ENCODE peak calls at places on chromosomes 4 and X, in five cellular contexts. S, T, Y, I and C are unnamed samples.

GRCh38 chr4:143506031-143506430 is 7.5 kb upstream of the SMARCA5 start:
- DNase-seq in S (no peak), T (no peak), Y (no peak), I (no peak), C (no peak)

GRCh38 chr4:118034061-118034785 is at the start of gene NDST3:
- DNase-seq in S (peak), T (peak), Y (no peak), I (peak), C (peak)

GRCh38 chrX:14420876-14421275 is 108.5 kb upstream of the GLRA2 start:
- DNase-seq in S (no peak), T (no peak), Y (no peak), I (no peak), C (no peak)

GRCh38 chrX:136176399-136176825 is 29.1 kb downstream of the FHL1 start:
- DNase-seq in S (peak), T (no peak), Y (no peak), I (no peak), C (no peak)

GRCh38 chr4:57501715-57502114 is 391.5 kb upstream of the IGFBP7 start:
- DNase-seq in S (peak), T (no peak), Y (no peak), I (no peak), C (no peak)

GRCh38 chrX:95945528-95945927 is 739.1 kb upstream of the DIAPH2 start:
- DNase-seq in S (no peak), T (no peak), Y (no peak), I (no peak), C (no peak)

GRCh38 chr4:73723945-73724344 is 16.4 kb upstream of the CXCL8 start:
- DNase-seq in S (no peak), T (no peak), Y (no peak), I (no peak), C (no peak)

GRCh38 chr4:10144479-10144878 is 27.9 kb upstream of the WDR1 start:
- DNase-seq in S (no peak), T (no peak), Y (no peak), I (no peak), C (no peak)

GRCh38 chr4:103054030-103054429 is 22.5 kb downstream of the SLC9B2 start:
- DNase-seq in S (peak), T (no peak), Y (no peak), I (no peak), C (no peak)

GRCh38 chrX:151912780-151913179 is at the start of gene MAGEA4:
- DNase-seq in S (no peak), T (no peak), Y (no peak), I (no peak), C (no peak)

GRCh38 chrX:15930585-15930984 is 76.0 kb upstream of the AP1S2 start:
- DNase-seq in S (peak), T (no peak), Y (peak), I (no peak), C (peak)

GRCh38 chrX:10006770-10007169 is 39.6 kb downstream of the CLDN34 start:
- DNase-seq in S (no peak), T (no peak), Y (no peak), I (no peak), C (no peak)

GRCh38 chr4:82217986-82218715 is 155.6 kb downstream of the HNRNPD start:
- DNase-seq in S (peak), T (no peak), Y (no peak), I (no peak), C (no peak)

GRCh38 chrX:29746326-29746725 is 469.0 kb upstream of the MAGEB2 start:
- DNase-seq in S (peak), T (no peak), Y (no peak), I (no peak), C (no peak)

GRCh38 chrX:24264383-24264782 is 49.5 kb downstream of the SUPT20HL2 start:
- DNase-seq in S (no peak), T (no peak), Y (no peak), I (no peak), C (no peak)

GRCh38 chrX:38701073-38701472 is 100.2 kb upstream of the MID1IP1 start:
- DNase-seq in S (no peak), T (no peak), Y (no peak), I (no peak), C (no peak)

GRCh38 chrX:46803140-46803539 is 33.7 kb upstream of the RP2 start:
- DNase-seq in S (no peak), T (no peak), Y (no peak), I (no peak), C (peak)

GRCh38 chr4:159434496-159435241 is 331.8 kb downstream of the RAPGEF2 start:
- DNase-seq in S (peak), T (no peak), Y (no peak), I (no peak), C (no peak)

GRCh38 chr4:41216294-41217019 is 2.1 kb upstream of the APBB2 start:
- DNase-seq in S (peak), T (peak), Y (peak), I (peak), C (peak)

GRCh38 chr4:109216085-109216696 is 86.3 kb downstream of the COL25A1 start:
- DNase-seq in S (no peak), T (no peak), Y (no peak), I (no peak), C (no peak)

GRCh38 chrX:3184176-3184930 is 143.1 kb downstream of the ARSF start:
- DNase-seq in S (peak), T (no peak), Y (no peak), I (no peak), C (no peak)

GRCh38 chrX:14776901-14777300 is 96.0 kb downstream of the FANCB start:
- DNase-seq in S (peak), T (no peak), Y (no peak), I (no peak), C (no peak)

GRCh38 chrX:134761788-134762187 is 103.5 kb upstream of the PLAC1 start:
- DNase-seq in S (no peak), T (no peak), Y (no peak), I (no peak), C (peak)

GRCh38 chr4:72243641-72244040 is 211.8 kb downstream of the NPFFR2 start:
- DNase-seq in S (no peak), T (no peak), Y (no peak), I (no peak), C (no peak)

GRCh38 chrX:2875798-2876399 is 47.2 kb downstream of the GYG2 start:
- DNase-seq in S (peak), T (no peak), Y (no peak), I (no peak), C (peak)

GRCh38 chrX:153662266-153662665 is 11.3 kb downstream of the PNCK start:
- DNase-seq in S (peak), T (peak), Y (no peak), I (peak), C (peak)
- TF ChIP-seq CTCF in S (peak), T (peak), Y (peak), I (peak), C (peak)

GRCh38 chr4:1794809-1795303 is 1.8 kb downstream of the FGFR3 start:
- DNase-seq in S (no peak), T (no peak), Y (no peak), I (no peak), C (no peak)

GRCh38 chr4:1792832-1793495 is at the start of gene FGFR3:
- DNase-seq in S (peak), T (no peak), Y (peak), I (peak), C (peak)

GRCh38 chr4:1793940-1794808 is 1.1 kb downstream of the FGFR3 start:
- DNase-seq in S (peak), T (no peak), Y (no peak), I (no peak), C (no peak)

GRCh38 chr4:1792158-1792831 is 798 bp upstream of the FGFR3 start:
- DNase-seq in S (no peak), T (no peak), Y (no peak), I (no peak), C (no peak)

DNA sequence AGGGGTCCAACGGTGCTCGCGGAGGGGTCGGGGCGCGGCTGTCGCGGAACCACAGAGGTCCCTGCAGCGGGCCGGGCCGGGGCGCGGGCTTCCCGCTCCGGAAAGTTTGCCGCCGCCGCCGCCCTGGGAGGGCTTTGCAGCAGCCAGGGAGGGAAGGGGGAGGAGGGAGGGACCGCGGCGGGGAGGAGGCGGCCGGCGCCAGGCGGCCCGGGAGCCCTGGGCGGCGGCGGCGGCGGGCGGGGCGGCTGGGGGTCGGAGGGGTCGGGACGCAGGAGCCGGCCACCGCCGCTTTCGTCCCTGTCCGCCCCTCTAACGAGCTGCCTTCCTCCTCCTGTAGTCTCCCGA is 375 bp downstream of the FGFR3 start:
- DNase-seq in S (peak), T (no peak), Y (no peak), I (peak), C (peak)
- H3K4me3 ChIP-seq in S (peak), T (peak), Y (peak), I (peak), C (no peak)

GRCh38 chr4:680931-681645 is 6.7 kb downstream of the MYL5 start:
- DNase-seq in S (peak), T (peak), Y (peak), I (peak), C (peak)

GRCh38 chr4:683247-683897 is 5.6 kb downstream of the SLC49A3 start:
- DNase-seq in S (no peak), T (no peak), Y (peak), I (peak), C (no peak)

GRCh38 chr4:683982-684571 is 4.9 kb downstream of the SLC49A3 start:
- DNase-seq in S (peak), T (peak), Y (peak), I (peak), C (peak)

GRCh38 chr4:681736-682451 is 7.1 kb downstream of the SLC49A3 start:
- DNase-seq in S (no peak), T (peak), Y (peak), I (peak), C (peak)

DNA sequence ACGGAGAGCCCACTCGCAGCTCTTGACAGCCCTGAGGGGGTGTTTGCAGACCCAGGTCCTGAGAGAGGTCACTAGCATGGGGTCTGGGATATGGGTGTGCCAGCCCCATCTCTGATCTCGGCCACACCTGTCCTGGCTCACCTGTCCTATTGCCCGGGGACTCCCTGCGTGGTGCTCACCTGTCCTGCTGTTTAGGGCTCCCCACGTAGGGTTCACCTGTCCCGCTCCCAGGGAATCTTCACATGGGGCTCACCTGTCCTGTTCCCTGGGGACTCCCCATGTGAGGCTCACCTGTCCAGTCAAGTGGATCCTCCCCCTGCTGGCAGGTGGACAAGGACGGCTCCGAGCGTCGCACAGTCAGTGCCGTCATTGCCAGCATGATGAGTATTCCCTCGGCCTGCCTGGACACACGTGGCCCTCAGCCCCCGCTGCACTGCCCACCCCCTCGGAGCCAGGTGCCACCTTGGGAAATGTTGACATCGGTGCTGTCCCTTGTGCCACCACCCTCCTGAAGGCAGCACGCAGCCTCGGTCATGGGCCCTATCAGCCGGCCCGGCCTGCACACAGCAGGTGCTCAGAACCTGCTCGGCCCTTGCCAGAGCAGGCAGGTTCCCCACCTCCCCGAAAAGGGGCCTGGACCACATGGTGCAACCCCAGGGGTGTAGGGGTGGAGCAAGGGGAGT is 6.3 kb downstream of the SLC49A3 start:
- DNase-seq in S (no peak), T (no peak), Y (peak), I (no peak), C (no peak)
- TF ChIP-seq CTCF in S (no peak), T (no peak), Y (no peak), I (no peak), C (no peak)

GRCh38 chrX:53318766-53319353 is 37.5 kb upstream of the IQSEC2 start:
- DNase-seq in S (no peak), T (no peak), Y (no peak), I (no peak), C (no peak)
- H3K4me3 ChIP-seq in S (no peak), T (no peak), Y (no peak), I (no peak), C (no peak)

DNA sequence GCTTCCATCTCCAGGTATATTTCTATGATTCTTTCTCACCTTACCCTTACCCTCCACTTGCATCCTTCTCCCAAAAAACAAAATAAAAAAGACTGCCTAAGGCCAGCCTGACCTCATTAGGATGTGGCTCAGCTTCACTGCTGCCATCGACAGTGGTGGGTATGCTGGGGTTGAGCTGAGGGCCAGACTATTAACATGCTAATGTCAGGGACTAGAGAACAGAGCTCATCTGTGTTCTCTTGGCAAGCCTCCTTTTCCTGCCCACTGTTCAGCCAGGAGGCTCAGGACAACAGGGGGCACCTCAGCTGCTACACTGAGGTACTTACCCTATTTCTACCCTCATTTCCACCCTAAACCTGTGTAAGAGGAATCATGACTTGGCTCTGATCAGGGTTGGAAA is 59.3 kb downstream of the MSN start:
- DNase-seq in S (no peak), T (no peak), Y (no peak), I (no peak), C (no peak)
- TF ChIP-seq CTCF in S (no peak), T (no peak), Y (no peak), I (no peak), C (no peak)